ENCODE peak calls at places on chromosomes 7 and 10, in nine cellular contexts. One of them, this sample, is unnamed.

GRCh38 chr7:479115-479947 is 40.3 kb downstream of the PDGFA start:
- DNase-seq in GM23338: no peak
- DNase-seq in chondrocyte: peak
- DNase-seq in activated T-helper 1 cell treated with anti-CD3 and anti-CD28 coated beads, Interleukin-12 subunit alpha, Interleukin-12 subunit beta, Interleukin-2, Interleukin-4 antibody, amounts not matched to agents 30 ng/mL and 10 ng/mL and 1 ng/mL, durations not matched to agents 14 hours and 24 hours and 36 hours: no peak
- DNase-seq in midbrain: no peak
- DNase-seq in HFFc6: no peak
- DNase-seq in BJ: no peak
- DNase-seq in naive thymus-derived CD4-positive, alpha-beta T cell: no peak
- DNase-seq in NCI-H1048: no peak
- DNase-seq in this sample: no peak

GRCh38 chr10:95382174-95382573 is 91.4 kb upstream of the PDLIM1 start:
- DNase-seq in GM23338: no peak
- DNase-seq in chondrocyte: no peak
- DNase-seq in activated T-helper 1 cell treated with anti-CD3 and anti-CD28 coated beads, Interleukin-12 subunit alpha, Interleukin-12 subunit beta, Interleukin-2, Interleukin-4 antibody, amounts not matched to agents 30 ng/mL and 10 ng/mL and 1 ng/mL, durations not matched to agents 14 hours and 24 hours and 36 hours: no peak
- DNase-seq in midbrain: no peak
- DNase-seq in HFFc6: no peak
- DNase-seq in BJ: no peak
- DNase-seq in naive thymus-derived CD4-positive, alpha-beta T cell: no peak
- DNase-seq in NCI-H1048: no peak
- DNase-seq in this sample: no peak

GRCh38 chr7:158731761-158732160 is 27.2 kb upstream of the NCAPG2 start:
- DNase-seq in GM23338: no peak
- DNase-seq in chondrocyte: no peak
- DNase-seq in activated T-helper 1 cell treated with anti-CD3 and anti-CD28 coated beads, Interleukin-12 subunit alpha, Interleukin-12 subunit beta, Interleukin-2, Interleukin-4 antibody, amounts not matched to agents 30 ng/mL and 10 ng/mL and 1 ng/mL, durations not matched to agents 14 hours and 24 hours and 36 hours: no peak
- DNase-seq in midbrain: no peak
- DNase-seq in HFFc6: no peak
- DNase-seq in BJ: no peak
- DNase-seq in naive thymus-derived CD4-positive, alpha-beta T cell: no peak
- DNase-seq in NCI-H1048: no peak
- DNase-seq in this sample: no peak

GRCh38 chr7:103679156-103680132 is 233.4 kb upstream of the SLC26A5 start:
- DNase-seq in GM23338: no peak
- DNase-seq in chondrocyte: no peak
- DNase-seq in activated T-helper 1 cell treated with anti-CD3 and anti-CD28 coated beads, Interleukin-12 subunit alpha, Interleukin-12 subunit beta, Interleukin-2, Interleukin-4 antibody, amounts not matched to agents 30 ng/mL and 10 ng/mL and 1 ng/mL, durations not matched to agents 14 hours and 24 hours and 36 hours: no peak
- DNase-seq in midbrain: no peak
- DNase-seq in HFFc6: no peak
- DNase-seq in BJ: no peak
- DNase-seq in naive thymus-derived CD4-positive, alpha-beta T cell: no peak
- DNase-seq in NCI-H1048: no peak
- DNase-seq in this sample: no peak

GRCh38 chr10:95741807-95742528 is 14.0 kb upstream of the ENTPD1 start:
- DNase-seq in GM23338: peak
- DNase-seq in chondrocyte: no peak
- DNase-seq in activated T-helper 1 cell treated with anti-CD3 and anti-CD28 coated beads, Interleukin-12 subunit alpha, Interleukin-12 subunit beta, Interleukin-2, Interleukin-4 antibody, amounts not matched to agents 30 ng/mL and 10 ng/mL and 1 ng/mL, durations not matched to agents 14 hours and 24 hours and 36 hours: no peak
- DNase-seq in midbrain: no peak
- DNase-seq in HFFc6: no peak
- DNase-seq in BJ: no peak
- DNase-seq in naive thymus-derived CD4-positive, alpha-beta T cell: no peak
- DNase-seq in NCI-H1048: no peak
- DNase-seq in this sample: no peak

GRCh38 chr10:75127481-75127880 is 16.0 kb downstream of the SAMD8 start:
- DNase-seq in GM23338: no peak
- DNase-seq in chondrocyte: no peak
- DNase-seq in activated T-helper 1 cell treated with anti-CD3 and anti-CD28 coated beads, Interleukin-12 subunit alpha, Interleukin-12 subunit beta, Interleukin-2, Interleukin-4 antibody, amounts not matched to agents 30 ng/mL and 10 ng/mL and 1 ng/mL, durations not matched to agents 14 hours and 24 hours and 36 hours: no peak
- DNase-seq in midbrain: no peak
- DNase-seq in HFFc6: no peak
- DNase-seq in BJ: no peak
- DNase-seq in naive thymus-derived CD4-positive, alpha-beta T cell: no peak
- DNase-seq in NCI-H1048: no peak
- DNase-seq in this sample: no peak

GRCh38 chr10:124882313-124882712 is 59.6 kb upstream of the ZRANB1 start:
- DNase-seq in GM23338: no peak
- DNase-seq in chondrocyte: no peak
- DNase-seq in activated T-helper 1 cell treated with anti-CD3 and anti-CD28 coated beads, Interleukin-12 subunit alpha, Interleukin-12 subunit beta, Interleukin-2, Interleukin-4 antibody, amounts not matched to agents 30 ng/mL and 10 ng/mL and 1 ng/mL, durations not matched to agents 14 hours and 24 hours and 36 hours: no peak
- DNase-seq in midbrain: no peak
- DNase-seq in HFFc6: no peak
- DNase-seq in BJ: no peak
- DNase-seq in naive thymus-derived CD4-positive, alpha-beta T cell: no peak
- DNase-seq in NCI-H1048: no peak
- DNase-seq in this sample: no peak

GRCh38 chr10:11874568-11875182 is 51.5 kb downstream of the PROSER2 start:
- DNase-seq in GM23338: peak
- DNase-seq in chondrocyte: peak
- DNase-seq in activated T-helper 1 cell treated with anti-CD3 and anti-CD28 coated beads, Interleukin-12 subunit alpha, Interleukin-12 subunit beta, Interleukin-2, Interleukin-4 antibody, amounts not matched to agents 30 ng/mL and 10 ng/mL and 1 ng/mL, durations not matched to agents 14 hours and 24 hours and 36 hours: no peak
- DNase-seq in midbrain: no peak
- DNase-seq in HFFc6: no peak
- DNase-seq in BJ: no peak
- DNase-seq in naive thymus-derived CD4-positive, alpha-beta T cell: peak
- DNase-seq in NCI-H1048: no peak
- DNase-seq in this sample: peak

GRCh38 chr7:133386204-133386603 is 133.3 kb downstream of the EXOC4 start:
- DNase-seq in GM23338: peak
- DNase-seq in chondrocyte: no peak
- DNase-seq in activated T-helper 1 cell treated with anti-CD3 and anti-CD28 coated beads, Interleukin-12 subunit alpha, Interleukin-12 subunit beta, Interleukin-2, Interleukin-4 antibody, amounts not matched to agents 30 ng/mL and 10 ng/mL and 1 ng/mL, durations not matched to agents 14 hours and 24 hours and 36 hours: no peak
- DNase-seq in midbrain: no peak
- DNase-seq in HFFc6: no peak
- DNase-seq in BJ: no peak
- DNase-seq in naive thymus-derived CD4-positive, alpha-beta T cell: no peak
- DNase-seq in NCI-H1048: no peak
- DNase-seq in this sample: no peak

GRCh38 chr7:142478479-142479220 is 220.8 kb upstream of the PRSS58 start:
- DNase-seq in GM23338: peak
- DNase-seq in chondrocyte: no peak
- DNase-seq in activated T-helper 1 cell treated with anti-CD3 and anti-CD28 coated beads, Interleukin-12 subunit alpha, Interleukin-12 subunit beta, Interleukin-2, Interleukin-4 antibody, amounts not matched to agents 30 ng/mL and 10 ng/mL and 1 ng/mL, durations not matched to agents 14 hours and 24 hours and 36 hours: peak
- DNase-seq in midbrain: peak
- DNase-seq in HFFc6: peak
- DNase-seq in BJ: no peak
- DNase-seq in naive thymus-derived CD4-positive, alpha-beta T cell: no peak
- DNase-seq in NCI-H1048: peak
- DNase-seq in this sample: peak

GRCh38 chr7:3294432-3295100 is 6.5 kb upstream of the SDK1 start:
- DNase-seq in GM23338: peak
- DNase-seq in chondrocyte: no peak
- DNase-seq in activated T-helper 1 cell treated with anti-CD3 and anti-CD28 coated beads, Interleukin-12 subunit alpha, Interleukin-12 subunit beta, Interleukin-2, Interleukin-4 antibody, amounts not matched to agents 30 ng/mL and 10 ng/mL and 1 ng/mL, durations not matched to agents 14 hours and 24 hours and 36 hours: no peak
- DNase-seq in midbrain: no peak
- DNase-seq in HFFc6: no peak
- DNase-seq in BJ: no peak
- DNase-seq in naive thymus-derived CD4-positive, alpha-beta T cell: no peak
- DNase-seq in NCI-H1048: no peak
- DNase-seq in this sample: peak

GRCh38 chr10:119342017-119342734 is 134.8 kb downstream of the GRK5 start:
- DNase-seq in GM23338: no peak
- DNase-seq in chondrocyte: no peak
- DNase-seq in activated T-helper 1 cell treated with anti-CD3 and anti-CD28 coated beads, Interleukin-12 subunit alpha, Interleukin-12 subunit beta, Interleukin-2, Interleukin-4 antibody, amounts not matched to agents 30 ng/mL and 10 ng/mL and 1 ng/mL, durations not matched to agents 14 hours and 24 hours and 36 hours: no peak
- DNase-seq in midbrain: no peak
- DNase-seq in HFFc6: no peak
- DNase-seq in BJ: no peak
- DNase-seq in naive thymus-derived CD4-positive, alpha-beta T cell: no peak
- DNase-seq in NCI-H1048: no peak
- DNase-seq in this sample: no peak

GRCh38 chr7:25025218-25025671 is 45.3 kb upstream of the OSBPL3 start:
- DNase-seq in GM23338: no peak
- DNase-seq in chondrocyte: no peak
- DNase-seq in activated T-helper 1 cell treated with anti-CD3 and anti-CD28 coated beads, Interleukin-12 subunit alpha, Interleukin-12 subunit beta, Interleukin-2, Interleukin-4 antibody, amounts not matched to agents 30 ng/mL and 10 ng/mL and 1 ng/mL, durations not matched to agents 14 hours and 24 hours and 36 hours: no peak
- DNase-seq in midbrain: no peak
- DNase-seq in HFFc6: peak
- DNase-seq in BJ: peak
- DNase-seq in naive thymus-derived CD4-positive, alpha-beta T cell: no peak
- DNase-seq in NCI-H1048: no peak
- DNase-seq in this sample: peak

GRCh38 chr7:74334026-74334425 is 44.8 kb downstream of the CLIP2 start:
- DNase-seq in GM23338: no peak
- DNase-seq in chondrocyte: no peak
- DNase-seq in activated T-helper 1 cell treated with anti-CD3 and anti-CD28 coated beads, Interleukin-12 subunit alpha, Interleukin-12 subunit beta, Interleukin-2, Interleukin-4 antibody, amounts not matched to agents 30 ng/mL and 10 ng/mL and 1 ng/mL, durations not matched to agents 14 hours and 24 hours and 36 hours: no peak
- DNase-seq in midbrain: no peak
- DNase-seq in HFFc6: peak
- DNase-seq in BJ: no peak
- DNase-seq in naive thymus-derived CD4-positive, alpha-beta T cell: no peak
- DNase-seq in NCI-H1048: no peak
- DNase-seq in this sample: no peak

GRCh38 chr10:72329290-72330058 is 25.2 kb downstream of the DNAJB12 start:
- DNase-seq in GM23338: no peak
- DNase-seq in chondrocyte: no peak
- DNase-seq in activated T-helper 1 cell treated with anti-CD3 and anti-CD28 coated beads, Interleukin-12 subunit alpha, Interleukin-12 subunit beta, Interleukin-2, Interleukin-4 antibody, amounts not matched to agents 30 ng/mL and 10 ng/mL and 1 ng/mL, durations not matched to agents 14 hours and 24 hours and 36 hours: no peak
- DNase-seq in midbrain: no peak
- DNase-seq in HFFc6: no peak
- DNase-seq in BJ: no peak
- DNase-seq in naive thymus-derived CD4-positive, alpha-beta T cell: no peak
- DNase-seq in NCI-H1048: no peak
- DNase-seq in this sample: no peak

GRCh38 chr7:1229956-1230355 is 2.7 kb upstream of the UNCX start:
- DNase-seq in GM23338: peak
- DNase-seq in chondrocyte: no peak
- DNase-seq in activated T-helper 1 cell treated with anti-CD3 and anti-CD28 coated beads, Interleukin-12 subunit alpha, Interleukin-12 subunit beta, Interleukin-2, Interleukin-4 antibody, amounts not matched to agents 30 ng/mL and 10 ng/mL and 1 ng/mL, durations not matched to agents 14 hours and 24 hours and 36 hours: no peak
- DNase-seq in midbrain: no peak
- DNase-seq in HFFc6: no peak
- DNase-seq in BJ: no peak
- DNase-seq in naive thymus-derived CD4-positive, alpha-beta T cell: no peak
- DNase-seq in NCI-H1048: no peak
- DNase-seq in this sample: no peak